ENCODE peak calls at places on chromosomes 7 and 10, in seven cellular contexts. R, X, V, W, J, C and D are unnamed samples.
A peak's percentile ranks its signal among the peaks of the same experiment; 100 is the strongest.

GRCh38 chr7:4769753-4770152 is 5.7 kb upstream of the AP5Z1 start:
- DNase-seq in X (no peak), R (no peak), J (no peak), V (no peak), W (no peak), C (no peak), D (no peak)

GRCh38 chr7:159114981-159115380 is 29.7 kb downstream of the VIPR2 start:
- DNase-seq in W (no peak), R (no peak), V (peak; percentile 72), X (no peak), C (peak; percentile 64), J (no peak), D (no peak)

GRCh38 chr10:43160067-43160918 is 22.0 kb downstream of the CSGALNACT2 start:
- DNase-seq in X (no peak), R (peak; percentile 48), W (no peak), V (no peak), C (no peak), J (no peak), D (no peak)

GRCh38 chr7:2288503-2288902 is 25.7 kb downstream of the SNX8 start:
- DNase-seq in C (no peak), J (no peak), R (no peak), V (no peak), W (no peak), X (no peak), D (no peak)

GRCh38 chr7:40175725-40176510 is 41.1 kb downstream of the SUGCT start:
- DNase-seq in W (peak; percentile 12), R (no peak), C (no peak), J (no peak), V (no peak), X (no peak), D (no peak)

GRCh38 chr7:136513744-136514143 is 354.7 kb upstream of the CHRM2 start:
- DNase-seq in X (no peak), V (no peak), W (no peak), C (no peak), J (no peak), R (no peak), D (no peak)

GRCh38 chr10:129465796-129466702 is 992 bp upstream of the MGMT start:
- DNase-seq in C (no peak), V (no peak), R (no peak), J (no peak), X (no peak), W (no peak), D (no peak)

GRCh38 chr7:131359136-131359776 is 31.6 kb downstream of the MKLN1 start:
- DNase-seq in J (no peak), X (no peak), R (no peak), W (no peak), C (no peak), V (no peak), D (no peak)

GRCh38 chr7:44380831-44381493 is 55.6 kb upstream of the CAMK2B start:
- DNase-seq in V (no peak), C (peak; percentile 52), W (no peak), X (no peak), J (no peak), R (no peak), D (no peak)

GRCh38 chr7:67406941-67407340 is 410.3 kb downstream of the TYW1 start:
- DNase-seq in C (no peak), J (no peak), V (no peak), R (no peak), W (no peak), X (no peak), D (no peak)

GRCh38 chr7:117034851-117035462 is 81.7 kb downstream of the ST7 start:
- DNase-seq in X (no peak), J (no peak), V (no peak), C (no peak), R (no peak), W (no peak), D (peak; percentile 56)

GRCh38 chr7:36017111-36017510 is 135.9 kb upstream of the EEPD1 start:
- DNase-seq in J (no peak), W (no peak), V (no peak), R (no peak), X (no peak), C (no peak), D (no peak)

GRCh38 chr7:20470726-20471125 is 140.0 kb downstream of the ITGB8 start:
- DNase-seq in X (no peak), W (no peak), J (no peak), V (no peak), R (no peak), C (no peak), D (no peak)

GRCh38 chr7:159015081-159015893 is 129.4 kb downstream of the VIPR2 start:
- DNase-seq in V (no peak), R (no peak), W (no peak), J (peak; percentile 95), C (peak; percentile 97), X (peak; percentile 68), D (no peak)

DNA sequence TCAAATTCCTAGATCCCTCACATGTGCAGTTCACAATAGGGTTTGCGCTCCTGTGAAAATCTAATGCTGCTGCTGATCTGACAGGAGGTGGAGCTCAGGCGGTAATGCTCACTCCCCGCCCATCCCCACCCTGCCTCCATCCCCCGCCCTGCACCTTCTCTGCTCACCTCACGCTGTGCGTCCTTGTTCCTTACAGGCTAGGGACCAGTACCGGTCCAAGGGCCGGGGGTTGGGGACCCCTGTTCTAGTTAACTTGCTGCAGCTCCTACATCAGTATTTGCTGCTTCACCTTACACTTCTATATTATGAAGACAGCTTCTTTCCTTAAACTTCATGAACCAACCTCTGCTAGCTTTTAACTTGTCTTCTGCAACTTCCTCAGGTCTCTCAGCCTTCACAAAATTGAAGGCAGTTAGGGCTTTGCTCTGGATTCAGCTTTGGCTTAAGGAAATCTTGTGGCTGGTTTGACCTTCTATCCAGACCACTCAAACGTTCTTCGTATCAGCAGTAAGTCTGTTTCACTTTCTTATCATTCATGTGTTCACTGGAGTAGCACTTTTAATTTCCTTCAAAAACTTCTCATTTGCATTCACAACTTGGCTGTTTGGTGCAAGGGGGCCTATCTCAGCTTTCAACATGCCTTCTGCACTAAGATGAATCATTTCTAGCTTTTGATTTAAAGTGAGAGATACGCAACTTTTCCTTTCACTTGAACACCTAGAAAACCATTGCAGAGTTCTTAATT is 1.7 kb upstream of the TNKS2 start:
- DNase-seq in J (peak; percentile 55), R (no peak), W (no peak), V (peak; percentile 66), X (peak; percentile 55), C (peak; percentile 69), D (no peak)
- H3K4me3 ChIP-seq in J (peak overlapping the region; percentile 81), R (peak overlapping the region; percentile 21), W (peak overlapping the region; percentile 4), V (no peak overlapping the region), X (peak overlapping the region; percentile 95), C (peak overlapping the region; percentile 90), D (no peak overlapping the region)

GRCh38 chr10:15310776-15311175 is 60.3 kb downstream of the FAM171A1 start:
- DNase-seq in R (no peak), X (no peak), J (no peak), V (no peak), C (no peak), W (no peak), D (no peak)
- TF ChIP-seq CTCF in R (no peak), X (no peak), J (no peak), V (no peak), C (no peak), W (no peak), D (no peak)

GRCh38 chr10:88069338-88069737 is 205.9 kb downstream of the PTEN start:
- DNase-seq in X (no peak), W (no peak), R (no peak), V (no peak), C (no peak), J (no peak), D (no peak)

GRCh38 chr10:88065384-88066049 is 202.1 kb downstream of the PTEN start:
- DNase-seq in C (no peak), V (no peak), R (no peak), X (no peak), J (no peak), W (no peak), D (no peak)

GRCh38 chr10:88066319-88066718 is 202.9 kb downstream of the PTEN start:
- DNase-seq in C (no peak), R (no peak), V (no peak), W (no peak), J (no peak), X (no peak), D (no peak)

GRCh38 chr10:88064608-88065383 is 201.4 kb downstream of the PTEN start:
- DNase-seq in C (peak; percentile 75), X (peak; percentile 63), R (peak; percentile 69), J (peak; percentile 28), W (no peak), V (peak; percentile 53), D (no peak)

DNA sequence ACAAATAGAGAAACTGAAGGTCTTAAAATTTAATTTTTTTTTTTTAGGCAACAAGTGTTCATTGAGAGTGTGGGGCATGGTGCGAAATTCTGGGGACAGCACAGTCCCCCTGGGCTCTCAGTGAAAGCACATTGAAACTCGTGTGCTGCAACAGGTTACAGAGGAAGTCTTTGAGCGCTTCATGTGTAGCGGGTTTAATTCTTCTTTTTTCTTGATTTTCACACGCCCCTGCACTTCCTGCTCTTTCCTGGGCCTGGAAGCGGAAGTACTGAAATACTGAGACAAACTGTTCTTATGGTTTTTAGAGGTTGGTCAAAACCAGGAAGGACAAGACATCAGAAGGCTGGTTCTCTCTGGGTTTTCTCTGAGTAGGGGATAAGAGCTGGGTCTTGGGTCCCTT is 203.5 kb downstream of the PTEN start:
- DNase-seq in C (no peak), J (no peak), X (no peak), R (no peak), V (no peak), W (no peak), D (no peak)
- H3K4me3 ChIP-seq in C (no peak overlapping the region), J (no peak overlapping the region), X (no peak overlapping the region), R (no peak overlapping the region), V (no peak overlapping the region), W (no peak overlapping the region), D (no peak overlapping the region)

GRCh38 chr10:114872519-114873087 is 51.0 kb downstream of the FHIP2A start:
- DNase-seq in R (no peak), X (no peak), V (no peak), C (no peak), J (no peak), W (no peak), D (no peak)

GRCh38 chr10:114877301-114877644 is 55.7 kb downstream of the FHIP2A start:
- DNase-seq in X (no peak), W (no peak), C (no peak), V (no peak), J (no peak), R (no peak), D (no peak)

GRCh38 chr10:114876169-114876568 is 54.6 kb downstream of the FHIP2A start:
- DNase-seq in V (no peak), C (no peak), W (no peak), R (no peak), J (no peak), X (no peak), D (no peak)

GRCh38 chr10:114876602-114877300 is 55.2 kb downstream of the FHIP2A start:
- DNase-seq in J (peak; percentile 76), X (peak; percentile 62), W (no peak), V (peak; percentile 67), R (no peak), C (peak; percentile 73), D (no peak)

DNA sequence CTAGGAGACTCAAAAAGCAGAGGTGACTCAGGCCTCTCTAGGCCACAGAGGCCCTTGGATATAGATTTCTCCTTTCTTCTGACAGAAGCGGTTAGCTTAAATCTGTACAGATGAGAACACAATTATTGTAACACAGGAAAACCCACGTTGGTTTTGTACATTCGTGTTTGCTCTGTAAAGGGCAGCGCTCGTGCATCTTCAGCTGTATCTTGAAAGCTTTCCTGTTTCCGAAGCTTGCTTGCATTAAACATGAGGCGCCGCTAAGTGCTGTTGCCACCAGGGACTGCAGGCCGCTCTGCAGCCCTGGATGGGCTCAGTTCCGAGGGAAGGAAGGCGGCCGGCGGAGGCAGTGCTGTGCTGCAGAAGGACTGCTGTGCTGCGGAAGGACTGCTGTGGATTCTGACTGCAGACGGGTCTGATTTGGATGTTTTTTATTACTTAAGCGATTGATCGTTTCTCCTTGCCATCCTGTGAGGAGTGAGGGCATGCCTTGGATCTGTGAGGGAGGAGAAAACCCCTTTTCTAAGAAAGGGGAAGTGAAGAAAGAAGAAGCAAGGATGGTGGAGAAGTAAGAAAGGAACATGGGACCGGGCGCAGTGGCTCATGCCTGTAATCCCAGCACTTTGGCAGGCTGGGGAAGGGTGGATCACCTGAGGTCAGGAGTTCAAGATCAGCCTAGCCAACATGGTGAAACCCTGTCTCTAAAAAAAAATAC is 53.4 kb downstream of the FHIP2A start:
- DNase-seq in C (no peak), W (no peak), V (no peak), R (no peak), J (no peak), X (no peak), D (no peak)
- TF ChIP-seq CTCF in C (no peak), W (peak; percentile 42), V (no peak), R (peak; percentile 12), J (no peak), X (no peak), D (no peak)